ENCODE peak calls at places on chromosomes 1 and 21, in four cellular contexts. One of them, this sample, is unnamed.

GRCh38 chr1:62438163-62438562 is 1.3 kb downstream of the USP1 start:
- DNase-seq in fibroblast of lung: peak
- DNase-seq in Caki2: peak
- DNase-seq in RPMI8226: peak
- DNase-seq in this sample: no peak

GRCh38 chr1:31535561-31535960 is 40.8 kb upstream of the TINAGL1 start:
- DNase-seq in RPMI8226: no peak
- DNase-seq in fibroblast of lung: no peak
- DNase-seq in Caki2: no peak
- DNase-seq in this sample: no peak

GRCh38 chr1:43365678-43366077 is 2.1 kb downstream of the ELOVL1 start:
- DNase-seq in RPMI8226: no peak
- DNase-seq in fibroblast of lung: no peak
- DNase-seq in Caki2: no peak
- DNase-seq in this sample: no peak

GRCh38 chr1:151130837-151131586 is 15.4 kb downstream of the SEMA6C start:
- DNase-seq in fibroblast of lung: peak
- DNase-seq in RPMI8226: no peak
- DNase-seq in Caki2: no peak
- DNase-seq in this sample: no peak

GRCh38 chr1:113617438-113618141 is 141.7 kb downstream of the PHTF1 start:
- DNase-seq in fibroblast of lung: peak
- DNase-seq in RPMI8226: no peak
- DNase-seq in Caki2: no peak
- DNase-seq in this sample: no peak

GRCh38 chr1:198056255-198056654 is 100.5 kb upstream of the NEK7 start:
- DNase-seq in fibroblast of lung: no peak
- DNase-seq in Caki2: no peak
- DNase-seq in RPMI8226: no peak
- DNase-seq in this sample: no peak

GRCh38 chr1:156895927-156896326 is 2.4 kb downstream of the PEAR1 start:
- DNase-seq in RPMI8226: no peak
- DNase-seq in Caki2: no peak
- DNase-seq in fibroblast of lung: no peak
- DNase-seq in this sample: no peak

GRCh38 chr21:34743831-34744230 is 75.0 kb downstream of the CLIC6 start:
- DNase-seq in RPMI8226: no peak
- DNase-seq in fibroblast of lung: peak
- DNase-seq in Caki2: peak
- DNase-seq in this sample: no peak

This sample was measured in foreskin melanocyte.